ENCODE peak calls at places on chromosomes 2 and 18, in seven cellular contexts. X is fibroblast of pulmonary artery, Z is heart left ventricle, U is foreskin fibroblast, V is Caco-2, K is astrocyte, S is neural progenitor cell. E is an unnamed sample.

GRCh38 chr2:74708296-74708695 is 54.2 kb downstream of the SEMA4F start:
- DNase-seq in X (peak), Z (no peak), U (no peak), V (no peak), K (no peak), S (no peak), E (no peak)

GRCh38 chr2:72982781-72983499 is 65.6 kb downstream of the EMX1 start:
- DNase-seq in X (no peak), Z (no peak), U (no peak), V (no peak), K (no peak), S (no peak), E (no peak)

GRCh38 chr2:220458051-220458450 is 830.6 kb downstream of the SLC4A3 start:
- DNase-seq in X (no peak), Z (no peak), U (no peak), V (no peak), K (no peak), S (no peak), E (no peak)

GRCh38 chr18:46336278-46337205 is 232.4 kb downstream of the HAUS1 start:
- DNase-seq in X (no peak), Z (no peak), U (no peak), V (no peak), K (no peak), S (no peak), E (no peak)

GRCh38 chr18:79476918-79477685 is 81.4 kb downstream of the NFATC1 start:
- DNase-seq in X (no peak), Z (no peak), U (no peak), V (no peak), K (no peak), S (no peak), E (no peak)

GRCh38 chr2:225103737-225104141 is 61.5 kb upstream of the DOCK10 start:
- DNase-seq in X (peak), Z (no peak), U (no peak), V (no peak), K (peak), S (no peak), E (peak)

GRCh38 chr2:216391401-216391800 is 19.1 kb upstream of the MARCHF4 start:
- DNase-seq in X (peak), Z (no peak), U (no peak), V (no peak), K (no peak), S (no peak), E (peak)

GRCh38 chr2:237298323-237299118 is 115.4 kb downstream of the COL6A3 start:
- DNase-seq in X (no peak), Z (no peak), U (peak), V (peak), K (peak), S (no peak), E (no peak)

GRCh38 chr2:64367868-64368267 is 86.1 kb upstream of the LGALSL start:
- DNase-seq in X (no peak), Z (no peak), U (no peak), V (no peak), K (no peak), S (no peak), E (no peak)

GRCh38 chr2:23495661-23496114 is 110.7 kb downstream of the KLHL29 start:
- DNase-seq in X (no peak), Z (peak), U (no peak), V (no peak), K (no peak), S (no peak), E (no peak)

GRCh38 chr2:20671036-20671735 is 4.2 kb downstream of the GDF7 start:
- DNase-seq in X (no peak), Z (no peak), U (no peak), V (no peak), K (no peak), S (peak), E (no peak)

GRCh38 chr2:20668871-20669475 is 2.0 kb downstream of the GDF7 start:
- DNase-seq in X (no peak), Z (no peak), U (no peak), V (no peak), K (no peak), S (peak), E (no peak)

GRCh38 chr2:20671736-20672080 is 4.8 kb downstream of the GDF7 start:
- DNase-seq in X (no peak), Z (no peak), U (no peak), V (no peak), K (no peak), S (peak), E (no peak)

GRCh38 chr2:20669609-20670314 is 2.8 kb downstream of the GDF7 start:
- DNase-seq in X (no peak), Z (no peak), U (no peak), V (no peak), K (no peak), S (peak), E (no peak)

GRCh38 chr2:20670315-20671035 is 3.5 kb downstream of the GDF7 start:
- DNase-seq in X (no peak), Z (no peak), U (no peak), V (no peak), K (no peak), S (peak), E (no peak)
- TF ChIP-seq CTCF in X (no peak), Z (no peak), U (no peak), V (no peak), K (no peak), S (no peak), E (no peak)

GRCh38 chr2:146412625-146413024 is 1432.2 kb upstream of the ACVR2A start:
- DNase-seq in X (no peak), Z (no peak), U (no peak), V (peak), K (no peak), S (no peak), E (no peak)
- TF ChIP-seq CTCF in X (no peak), Z (no peak), U (no peak), V (peak), K (no peak), S (peak), E (peak)

DNA sequence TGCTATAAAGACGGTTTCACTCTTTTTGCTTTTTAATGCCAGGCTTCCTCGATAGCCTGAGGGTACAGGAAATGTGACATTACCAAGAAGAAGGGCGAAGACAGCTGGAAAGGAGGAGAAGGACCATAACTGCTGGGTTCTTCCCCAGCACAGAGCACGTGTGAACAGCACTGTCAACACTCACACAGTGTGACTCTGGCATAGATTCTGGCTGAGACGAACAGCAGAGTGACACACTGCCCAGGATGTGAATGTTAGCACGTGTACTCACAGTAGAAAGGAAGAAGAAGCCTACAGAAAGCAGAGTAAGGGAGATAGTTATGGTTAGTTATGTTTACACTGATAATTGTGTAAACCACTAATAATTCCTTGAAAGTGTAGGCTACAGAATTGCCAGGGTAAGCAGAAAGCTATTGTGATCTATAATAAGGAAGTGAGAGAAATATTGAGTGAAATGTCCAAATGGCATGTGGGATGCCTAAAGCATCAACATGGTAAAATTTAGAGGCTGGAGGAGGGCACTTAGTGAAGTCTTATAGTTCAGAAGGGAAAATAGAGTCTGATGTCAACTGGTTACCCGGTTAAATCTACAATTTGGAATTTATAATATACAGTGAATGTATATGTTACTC is 198.2 kb downstream of the DLGAP1 start:
- DNase-seq in X (no peak), Z (no peak), U (no peak), V (no peak), K (no peak), S (no peak), E (no peak)
- TF ChIP-seq CTCF in X (no peak), Z (no peak), U (no peak), V (no peak), K (no peak), S (no peak), E (no peak)

GRCh38 chr2:205539603-205540002 is 142.7 kb upstream of the NRP2 start:
- DNase-seq in X (no peak), Z (no peak), U (no peak), V (peak), K (no peak), S (no peak), E (no peak)
- TF ChIP-seq CTCF in X (no peak), Z (no peak), U (no peak), V (peak), K (no peak), S (no peak), E (peak)

GRCh38 chr2:15943378-15943851 is 3.1 kb downstream of the MYCN start:
- DNase-seq in X (no peak), Z (peak), U (no peak), V (peak), K (no peak), S (peak), E (no peak)
- TF ChIP-seq CTCF in X (no peak), Z (peak), U (no peak), V (peak), K (peak), S (peak), E (no peak)

GRCh38 chr2:99977947-99978346 is 164.4 kb downstream of the AFF3 start:
- DNase-seq in X (no peak), Z (no peak), U (no peak), V (no peak), K (no peak), S (no peak), E (no peak)

GRCh38 chr2:99974275-99974674 is 168.1 kb downstream of the AFF3 start:
- DNase-seq in X (no peak), Z (no peak), U (no peak), V (no peak), K (peak), S (peak), E (peak)

GRCh38 chr2:99974966-99975365 is 167.4 kb downstream of the AFF3 start:
- DNase-seq in X (peak), Z (no peak), U (peak), V (no peak), K (peak), S (no peak), E (peak)

GRCh38 chr2:99971326-99971965 is 170.9 kb downstream of the AFF3 start:
- DNase-seq in X (no peak), Z (no peak), U (no peak), V (no peak), K (peak), S (no peak), E (peak)

DNA sequence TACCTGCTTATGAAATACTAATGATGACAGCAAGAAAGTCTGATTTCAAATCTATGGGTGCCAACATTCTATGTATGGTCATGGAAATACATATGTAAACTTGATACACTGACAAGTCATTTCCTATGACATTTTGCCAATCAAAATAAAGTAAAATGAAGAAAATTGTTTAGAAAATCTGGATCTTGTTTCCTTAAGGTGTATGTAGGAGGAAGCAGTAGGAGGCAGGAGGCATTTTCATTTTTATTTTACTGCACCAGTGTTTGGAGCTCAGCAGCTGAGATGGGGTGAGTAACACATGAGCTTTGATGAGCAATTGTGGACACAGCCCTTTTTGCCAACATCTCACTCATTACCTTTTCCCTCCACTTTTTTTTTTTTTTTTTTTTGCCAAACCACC is 167.0 kb downstream of the AFF3 start:
- DNase-seq in X (peak), Z (no peak), U (peak), V (no peak), K (peak), S (no peak), E (peak)
- TF ChIP-seq CTCF in X (no peak), Z (no peak), U (no peak), V (no peak), K (no peak), S (no peak), E (no peak)

DNA sequence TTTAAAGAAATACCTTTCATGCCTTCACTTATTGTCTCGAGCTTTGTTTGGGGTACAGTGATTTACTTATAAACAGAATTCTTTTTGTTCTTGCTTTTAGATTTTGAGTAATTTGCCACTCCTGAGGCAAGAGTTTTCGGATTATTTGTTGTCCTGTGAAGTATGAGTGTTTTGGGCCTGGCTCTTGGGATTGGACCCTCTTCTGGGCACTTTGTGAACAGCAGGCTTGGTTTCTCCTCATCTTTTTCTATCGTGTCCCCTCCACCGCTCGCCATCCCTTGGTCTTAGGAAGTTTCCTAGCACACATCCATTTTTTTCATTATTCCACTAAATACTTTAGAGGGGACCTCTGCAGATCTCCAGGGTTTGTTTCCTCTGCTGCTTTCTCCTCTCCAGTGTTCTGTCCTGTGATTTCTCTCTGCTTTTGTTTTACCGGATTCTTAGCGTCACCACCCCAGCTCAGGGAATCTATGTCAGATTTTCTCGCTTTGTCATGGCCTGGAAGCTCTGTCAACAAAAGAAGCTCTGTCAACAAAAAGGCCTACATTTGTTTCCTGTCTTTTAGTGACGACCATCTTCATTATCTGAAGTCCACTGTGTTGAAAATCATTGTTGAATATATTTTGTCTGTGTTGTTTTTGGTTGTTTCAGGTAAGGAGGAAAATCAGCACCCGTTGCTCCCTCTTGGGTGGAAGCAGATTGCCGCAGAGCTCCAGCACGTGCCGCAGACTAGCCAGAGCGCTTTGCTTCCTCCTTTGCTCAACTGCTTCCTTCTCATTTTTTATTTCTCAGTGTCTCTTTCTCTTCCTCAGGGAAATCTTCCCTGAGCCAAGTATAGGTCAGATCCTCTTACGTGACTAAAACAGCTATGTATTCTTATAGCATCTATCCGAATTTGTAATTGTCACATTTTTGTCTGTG is 27.8 kb downstream of the ANKRD62 start:
- DNase-seq in X (peak), Z (no peak), U (no peak), V (peak), K (no peak), S (peak), E (peak)
- TF ChIP-seq CTCF in X (peak), Z (no peak), U (peak), V (peak), K (peak), S (peak), E (peak)

GRCh38 chr18:56645415-56646016 is 5.6 kb upstream of the WDR7 start:
- DNase-seq in X (no peak), Z (no peak), U (no peak), V (peak), K (no peak), S (peak), E (no peak)
- TF ChIP-seq CTCF in X (peak), Z (peak), U (peak), V (no peak), K (peak), S (peak), E (peak)

DNA sequence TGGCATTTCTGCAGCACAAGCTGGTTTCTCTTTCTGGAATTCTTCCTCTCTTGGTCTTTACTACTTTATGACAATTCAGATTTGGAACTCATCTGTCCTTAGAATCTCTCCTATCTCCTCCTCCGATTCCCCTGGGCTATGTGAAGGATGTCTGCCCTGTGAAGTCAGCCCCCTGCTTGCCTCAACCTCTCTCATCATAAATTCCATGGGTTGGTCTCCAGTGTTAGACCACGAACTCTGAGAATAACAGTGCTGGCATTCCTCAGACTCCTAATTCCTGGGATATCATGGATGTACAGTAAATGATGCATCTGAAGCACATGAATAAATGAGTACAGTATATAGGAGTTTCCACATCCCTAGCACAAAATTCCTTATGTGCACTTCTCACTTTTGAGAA is 21.0 kb upstream of the CYRIA start:
- DNase-seq in X (no peak), Z (no peak), U (no peak), V (no peak), K (no peak), S (no peak), E (no peak)
- TF ChIP-seq CTCF in X (no peak), Z (no peak), U (no peak), V (no peak), K (no peak), S (no peak), E (no peak)

GRCh38 chr2:238524584-238524983 is 97.9 kb downstream of the ASB1 start:
- DNase-seq in X (no peak), Z (no peak), U (no peak), V (no peak), K (no peak), S (no peak), E (no peak)

GRCh38 chr2:238521870-238522269 is 95.1 kb downstream of the ASB1 start:
- DNase-seq in X (no peak), Z (no peak), U (no peak), V (no peak), K (no peak), S (no peak), E (no peak)

GRCh38 chr2:238525990-238526389 is 99.3 kb downstream of the ASB1 start:
- DNase-seq in X (no peak), Z (no peak), U (no peak), V (no peak), K (no peak), S (peak), E (no peak)

GRCh38 chr2:238521002-238521401 is 94.3 kb downstream of the ASB1 start:
- DNase-seq in X (no peak), Z (no peak), U (no peak), V (no peak), K (no peak), S (no peak), E (no peak)

DNA sequence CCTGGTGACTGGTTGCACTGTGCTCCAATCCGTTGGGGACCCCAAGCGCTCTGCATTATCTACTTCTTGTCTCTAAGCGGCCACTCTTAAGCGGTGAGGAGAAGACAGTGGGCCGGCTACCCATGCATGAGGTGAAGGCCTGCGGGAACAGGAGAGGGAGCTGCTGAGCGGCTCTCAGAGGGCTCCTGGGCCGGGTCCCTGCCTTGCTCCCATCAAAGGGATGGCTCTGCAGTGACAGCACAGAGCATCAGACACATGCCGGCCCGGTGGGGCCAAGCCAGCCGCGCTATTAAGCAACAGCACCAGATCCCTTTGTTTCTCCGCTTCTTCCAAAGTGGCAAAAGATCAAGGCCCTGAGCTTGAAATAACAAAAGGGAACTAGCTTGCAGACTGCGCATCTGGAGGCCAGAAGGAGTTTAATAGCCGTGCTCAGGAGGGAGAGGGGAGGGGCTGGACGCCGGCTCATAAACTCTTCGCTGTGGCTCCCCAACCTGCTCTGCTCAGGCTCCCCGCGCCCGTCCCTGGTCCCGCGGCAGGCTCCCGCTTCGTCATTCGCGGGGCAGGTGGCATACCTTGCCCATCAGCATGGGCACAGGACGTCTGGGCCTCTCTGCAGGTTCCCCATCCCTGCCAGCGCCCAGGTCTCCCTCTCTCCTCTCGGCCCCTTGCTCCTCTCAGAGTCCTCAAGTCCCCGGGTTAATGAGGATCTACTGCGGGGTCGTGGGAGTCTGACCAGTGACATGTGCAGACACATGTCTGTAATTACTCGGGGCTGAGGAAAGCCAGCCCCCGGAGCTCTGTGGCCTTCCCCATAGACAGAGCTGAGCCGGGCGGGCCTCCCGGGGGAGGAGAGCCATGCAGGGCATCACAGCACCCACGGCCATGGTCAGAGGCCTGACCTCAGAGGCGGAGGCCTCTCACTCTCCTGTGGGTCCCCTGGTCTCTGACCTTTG is 96.7 kb downstream of the ASB1 start:
- DNase-seq in X (peak), Z (no peak), U (peak), V (no peak), K (peak), S (peak), E (no peak)
- TF ChIP-seq CTCF in X (peak), Z (peak), U (peak), V (no peak), K (no peak), S (peak), E (peak)

E was measured in brain microvascular endothelial cell.